ENCODE peak calls at places on chromosomes 4 and X, in seven cellular contexts. H, T, G, X, R, Y and I are unnamed samples.
A peak's percentile ranks its signal among the peaks of the same experiment; 100 is the strongest.

GRCh38 chr4:173174184-173175156 is 5.9 kb downstream of the GALNT7 start:
- DNase-seq in T (no peak), X (no peak), Y (no peak), R (no peak), G (no peak), H (no peak), I (no peak)

GRCh38 chrX:40700640-40701342 is 34.6 kb downstream of the MED14 start:
- DNase-seq in X (no peak), R (no peak), Y (no peak), H (no peak), G (no peak), T (no peak), I (no peak)

GRCh38 chrX:65451663-65452062 is 82.9 kb downstream of the LAS1L start:
- DNase-seq in X (peak; percentile 33), R (peak; percentile 21), H (peak; percentile 42), G (no peak), Y (no peak), T (no peak), I (no peak)

GRCh38 chrX:41935827-41936226 is 12.5 kb upstream of the CASK start:
- DNase-seq in Y (no peak), T (no peak), G (no peak), R (no peak), H (no peak), X (no peak), I (no peak)

GRCh38 chrX:17527932-17528331 is 152.9 kb downstream of the NHS start:
- DNase-seq in G (no peak), X (no peak), Y (no peak), T (no peak), H (peak; percentile 23), R (no peak), I (no peak)

GRCh38 chrX:96480081-96480480 is 204.6 kb upstream of the DIAPH2 start:
- DNase-seq in H (no peak), X (peak; percentile 79), G (no peak), Y (no peak), T (no peak), R (peak; percentile 45), I (no peak)

GRCh38 chrX:122418758-122419157 is 765.3 kb upstream of the GRIA3 start:
- DNase-seq in R (no peak), X (no peak), Y (no peak), T (no peak), H (no peak), G (no peak), I (no peak)

GRCh38 chr4:75834095-75834771 is 68.0 kb downstream of the PPEF2 start:
- DNase-seq in T (no peak), X (no peak), Y (no peak), R (no peak), G (no peak), H (no peak), I (no peak)

GRCh38 chr4:38857354-38858096 is 908 bp upstream of the TLR6 start:
- DNase-seq in G (peak; percentile 29), H (no peak), R (peak; percentile 86), X (peak; percentile 94), Y (peak; percentile 82), T (no peak), I (no peak)

GRCh38 chrX:148784859-148785655 is 284.6 kb downstream of the AFF2 start:
- DNase-seq in T (no peak), H (peak; percentile 21), Y (no peak), R (no peak), X (no peak), G (no peak), I (no peak)

GRCh38 chr4:163193717-163194116 is 27.0 kb upstream of the NAF1 start:
- DNase-seq in X (no peak), R (no peak), G (no peak), Y (no peak), H (no peak), T (no peak), I (no peak)

GRCh38 chrX:70172226-70172625 is 5.1 kb upstream of the DGAT2L6 start:
- DNase-seq in R (peak; percentile 8), H (no peak), Y (no peak), T (no peak), G (no peak), X (peak; percentile 29), I (no peak)

GRCh38 chr4:11004818-11005217 is 320.2 kb upstream of the CLNK start:
- DNase-seq in H (no peak), Y (no peak), X (no peak), R (no peak), T (no peak), G (no peak), I (no peak)

GRCh38 chr4:155523358-155523757 is 143.3 kb upstream of the GUCY1A1 start:
- DNase-seq in X (peak; percentile 54), R (no peak), G (no peak), Y (no peak), H (no peak), T (no peak), I (no peak)

GRCh38 chrX:14347523-14347922 is 181.8 kb upstream of the GLRA2 start:
- DNase-seq in X (no peak), R (no peak), G (no peak), Y (no peak), T (no peak), H (no peak), I (no peak)

DNA sequence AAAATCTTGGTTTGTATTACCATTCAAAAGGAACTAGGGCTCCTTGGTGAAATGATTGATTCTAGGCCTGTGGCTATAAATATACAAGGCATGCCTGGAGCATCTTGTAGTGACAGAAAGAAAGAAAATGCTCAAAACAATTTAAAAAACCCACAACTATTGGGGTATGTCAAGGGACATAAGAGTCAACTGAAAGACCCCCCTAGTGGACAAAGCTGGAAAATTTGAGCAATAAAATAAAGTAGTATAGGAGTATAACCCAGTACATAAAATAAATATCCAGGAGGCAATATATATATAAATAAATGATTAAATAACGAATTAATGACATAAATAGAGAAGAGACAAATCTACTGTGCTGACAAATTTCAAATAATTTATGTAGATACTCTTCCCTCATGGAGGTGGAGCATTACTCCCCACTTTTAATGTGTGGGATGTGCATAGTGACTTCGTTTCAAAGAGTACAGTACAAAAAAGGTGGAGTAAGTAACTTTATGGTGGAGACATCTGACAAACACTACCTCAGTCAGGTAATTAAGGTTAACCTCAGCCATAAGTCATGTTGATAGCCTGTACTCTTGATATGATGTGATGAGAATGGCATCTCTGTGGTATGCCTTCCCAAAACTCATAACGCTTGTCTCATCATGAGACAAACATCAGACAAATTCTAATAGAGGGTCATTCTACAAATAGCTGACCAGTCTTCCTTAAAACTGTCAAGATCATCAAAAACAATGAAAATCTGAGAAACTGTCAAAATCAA is 185.0 kb upstream of the GLRA2 start:
- DNase-seq in G (no peak), H (no peak), R (no peak), Y (no peak), T (no peak), X (no peak), I (no peak)
- TF ChIP-seq CTCF in G (no peak), H (peak; percentile 38), R (peak; percentile 2), Y (no peak), T (no peak), X (no peak), I (no peak)

GRCh38 chr4:80336582-80336981 is 1.1 kb downstream of the CFAP299 start:
- DNase-seq in H (peak; percentile 63), X (peak; percentile 32), T (no peak), R (peak; percentile 62), G (no peak), Y (no peak), I (no peak)
- H3K4me3 ChIP-seq in H (peak overlapping the region; percentile 64), X (no peak overlapping the region), T (peak overlapping the region; percentile 58), R (peak overlapping the region; percentile 85), G (peak overlapping the region; percentile 72), Y (no peak overlapping the region), I (peak overlapping the region; percentile 82)

GRCh38 chr4:70533211-70533610 is 14.8 kb downstream of the AMTN start:
- DNase-seq in R (no peak), H (no peak), X (no peak), Y (no peak), T (no peak), G (no peak), I (no peak)

GRCh38 chr4:70533791-70534190 is 15.4 kb downstream of the AMTN start:
- DNase-seq in T (no peak), Y (no peak), H (no peak), R (no peak), G (no peak), X (no peak), I (no peak)

GRCh38 chr4:70530997-70531396 is 12.6 kb downstream of the AMTN start:
- DNase-seq in T (no peak), X (no peak), R (no peak), Y (no peak), H (no peak), G (no peak), I (no peak)

GRCh38 chr4:70531981-70532380 is 13.6 kb downstream of the AMTN start:
- DNase-seq in G (no peak), T (no peak), Y (no peak), H (no peak), R (no peak), X (no peak), I (no peak)
- TF ChIP-seq CTCF in G (no peak), T (no peak), Y (no peak), H (peak; percentile 20), R (peak; percentile 9), X (no peak), I (peak; percentile 20)

DNA sequence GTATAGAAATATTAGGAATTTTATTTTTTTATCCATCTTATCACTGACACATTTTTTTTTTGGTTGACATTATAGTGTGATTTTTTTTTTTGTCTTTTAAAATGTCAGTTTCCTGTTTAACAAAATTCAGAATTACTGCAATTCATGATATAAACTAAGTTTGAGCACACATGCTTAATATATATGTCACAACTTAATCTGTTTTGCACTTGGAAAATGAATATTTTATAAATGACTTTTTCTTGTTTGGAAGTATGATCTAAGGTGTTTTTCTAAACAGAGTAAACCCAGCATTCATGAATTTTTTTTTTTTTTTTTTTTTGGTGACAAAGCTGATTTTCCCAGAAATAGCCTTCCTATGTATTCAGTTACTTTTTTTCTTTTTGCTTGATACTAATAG is 2.4 kb downstream of the SMARCA5 start:
- DNase-seq in R (no peak), Y (no peak), G (no peak), X (no peak), H (no peak), T (no peak), I (no peak)
- H3K4me3 ChIP-seq in R (peak overlapping the region; percentile 95), Y (peak overlapping the region; percentile 94), G (peak overlapping the region; percentile 79), X (no peak overlapping the region), H (peak overlapping the region; percentile 92), T (peak overlapping the region; percentile 10), I (peak overlapping the region; percentile 88)

GRCh38 chrX:106484233-106484632 is 127.5 kb upstream of the RADX start:
- DNase-seq in G (no peak), H (no peak), R (no peak), T (no peak), Y (peak; percentile 64), X (no peak), I (no peak)

GRCh38 chrX:106479920-106480319 is 131.9 kb upstream of the RADX start:
- DNase-seq in Y (no peak), T (no peak), G (no peak), X (no peak), H (no peak), R (no peak), I (no peak)

DNA sequence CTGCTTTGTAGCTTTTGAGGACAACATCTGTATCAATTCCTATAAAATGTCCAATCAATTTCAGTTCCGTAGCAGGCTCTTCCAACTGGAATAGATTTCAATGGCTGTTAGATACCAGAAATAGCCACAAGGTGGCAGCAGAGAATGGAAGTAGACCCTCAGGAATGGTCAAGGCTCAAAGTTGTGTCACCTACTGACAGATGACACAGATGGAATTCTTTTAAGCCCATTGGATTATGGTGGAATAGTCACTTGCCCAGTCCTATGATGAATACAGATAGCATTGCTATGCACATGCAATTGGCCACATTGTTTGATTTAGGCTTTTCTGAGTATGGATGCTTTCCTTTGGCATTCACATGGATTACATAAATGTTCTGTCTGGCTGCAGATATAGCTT is 130.4 kb upstream of the RADX start:
- DNase-seq in G (no peak), T (no peak), R (peak; percentile 66), H (peak; percentile 72), Y (peak; percentile 15), X (peak; percentile 41), I (no peak)
- TF ChIP-seq CTCF in G (peak; percentile 89), T (peak; percentile 53), R (peak; percentile 80), H (peak; percentile 78), Y (peak; percentile 79), X (peak; percentile 69), I (peak; percentile 74)